ENCODE peak calls at places on chromosomes 12 and 14, in four cellular contexts. A, J, L and V are unnamed samples.

GRCh38 chr12:12726543-12727093 is 9.4 kb downstream of the CDKN1B start:
- DNase-seq in A (no peak), L (peak), J (no peak), V (no peak)

GRCh38 chr12:107903377-107904061 is 129.0 kb downstream of the ASCL4 start:
- DNase-seq in L (no peak), A (no peak), J (peak), V (no peak)

GRCh38 chr12:56079729-56080555 is at the start of gene ERBB3:
- DNase-seq in L (peak), A (peak), J (peak), V (peak)

GRCh38 chr12:25241171-25242020 is 9.3 kb downstream of the KRAS start:
- DNase-seq in L (peak), J (peak), A (no peak), V (peak)

GRCh38 chr14:65231286-65231980 is 129.1 kb upstream of the MAX start:
- DNase-seq in J (no peak), L (no peak), A (no peak), V (no peak)

GRCh38 chr12:12267801-12268200 is 957 bp upstream of the LRP6 start:
- DNase-seq in A (no peak), J (peak), L (no peak), V (peak)

GRCh38 chr12:57632898-57633825 is at the start of gene B4GALNT1:
- DNase-seq in J (peak), A (peak), L (peak), V (peak)

GRCh38 chr14:89349196-89350008 is 67.6 kb downstream of the FOXN3 start:
- DNase-seq in L (no peak), J (peak), A (no peak), V (peak)

GRCh38 chr14:95140060-95140858 is 17.1 kb downstream of the DICER1 start:
- DNase-seq in A (no peak), J (no peak), L (peak), V (no peak)

GRCh38 chr14:32900602-32901001 is 38.1 kb upstream of the NPAS3 start:
- DNase-seq in L (no peak), J (no peak), A (no peak), V (no peak)

GRCh38 chr14:49972199-49972671 is 79.4 kb downstream of the ARF6 start:
- DNase-seq in A (no peak), J (peak), L (peak), V (no peak)

GRCh38 chr14:64221604-64222003 is 72.6 kb downstream of the ESR2 start:
- DNase-seq in A (no peak), J (no peak), L (no peak), V (no peak)

GRCh38 chr12:3317841-3318501 is 173.0 kb upstream of the PRMT8 start:
- DNase-seq in A (no peak), J (no peak), L (no peak), V (no peak)

GRCh38 chr14:55120466-55121144 is 8.4 kb upstream of the LGALS3 start:
- DNase-seq in L (no peak), A (no peak), J (peak), V (no peak)

GRCh38 chr14:56098021-56098420 is 20.2 kb upstream of the PELI2 start:
- DNase-seq in A (no peak), J (peak), L (peak), V (no peak)

GRCh38 chr14:61736751-61737150 is 25.5 kb upstream of the SNAPC1 start:
- DNase-seq in A (no peak), J (no peak), L (no peak), V (no peak)

GRCh38 chr12:16604853-16605252 is 1.1 kb downstream of the LMO3 start:
- DNase-seq in A (no peak), J (peak), L (peak), V (no peak)

GRCh38 chr12:25723286-25723685 is 170.2 kb upstream of the LMNTD1 start:
- DNase-seq in L (no peak), J (no peak), A (no peak), V (no peak)

GRCh38 chr14:59484611-59485174 is 376 bp downstream of the JKAMP start:
- DNase-seq in J (no peak), L (no peak), A (no peak), V (no peak)

GRCh38 chr14:99707420-99707819 is 23.3 kb downstream of the CYP46A1 start:
- DNase-seq in A (no peak), L (no peak), J (no peak), V (no peak)

GRCh38 chr14:42930058-42930457 is 1323.4 kb downstream of the LRFN5 start:
- DNase-seq in L (no peak), A (no peak), J (no peak), V (no peak)

GRCh38 chr12:19430988-19431387 is 8.3 kb upstream of the AEBP2 start:
- DNase-seq in J (no peak), L (peak), A (no peak), V (no peak)

GRCh38 chr12:7450667-7451066 is 6.7 kb upstream of the CD163L1 start:
- DNase-seq in A (no peak), J (peak), L (peak), V (no peak)

GRCh38 chr12:14167005-14167628 is 185.7 kb upstream of the GRIN2B start:
- DNase-seq in A (peak), J (peak), L (peak), V (peak)

GRCh38 chr14:26281280-26281998 is 316.4 kb downstream of the NOVA1 start:
- DNase-seq in A (no peak), J (peak), L (peak), V (no peak)

GRCh38 chr12:113230315-113231274 is 9.3 kb downstream of the TPCN1 start:
- DNase-seq in J (peak), A (no peak), L (no peak), V (no peak)

GRCh38 chr12:29039013-29039412 is 110.1 kb upstream of the FAR2 start:
- DNase-seq in L (no peak), A (no peak), J (no peak), V (no peak)

GRCh38 chr12:114013601-114014345 is 47.6 kb upstream of the RBM19 start:
- DNase-seq in A (no peak), L (no peak), J (peak), V (no peak)

GRCh38 chr12:104555650-104556049 is 98.9 kb downstream of the CHST11 start:
- DNase-seq in A (no peak), L (no peak), J (no peak), V (no peak)

GRCh38 chr12:112514456-112514855 is 95.7 kb downstream of the PTPN11 start:
- DNase-seq in J (no peak), L (no peak), A (no peak), V (no peak)

GRCh38 chr14:78486081-78486480 is 315.9 kb downstream of the NRXN3 start:
- DNase-seq in A (no peak), J (peak), L (no peak), V (no peak)

GRCh38 chr12:121811434-121812319 is 7.9 kb downstream of the SETD1B start:
- DNase-seq in J (peak), A (no peak), L (no peak), V (peak)